ENCODE peak calls at places on chromosomes 11 and 22, in four cellular contexts. F is cardiac muscle cell, Q is tibial nerve, Y is AG10803. H is an unnamed sample.

GRCh38 chr22:49670610-49671330 is 156.9 kb downstream of the BRD1 start:
- DNase-seq in Y (no peak), Q (no peak), F (no peak), H (no peak)

GRCh38 chr11:128422576-128423370 is 164.6 kb downstream of the ETS1 start:
- DNase-seq in F (no peak), Y (no peak), Q (no peak), H (no peak)

GRCh38 chr22:24760708-24761306 is 13.7 kb downstream of the PIWIL3 start:
- DNase-seq in F (peak), Y (no peak), Q (no peak), H (no peak)

GRCh38 chr11:86438685-86439084 is 64.0 kb downstream of the CCDC81 start:
- DNase-seq in Q (no peak), Y (peak), F (peak), H (peak)

GRCh38 chr11:12787847-12788246 is 113.6 kb downstream of the TEAD1 start:
- DNase-seq in F (peak), Y (peak), Q (no peak), H (no peak)

GRCh38 chr11:111870522-111870886 is 877 bp downstream of the ALG9 start:
- DNase-seq in Y (no peak), Q (no peak), F (no peak), H (no peak)

GRCh38 chr11:116601734-116602636 is 170.8 kb downstream of the BUD13 start:
- DNase-seq in Q (no peak), Y (peak), F (peak), H (no peak)

GRCh38 chr11:6911946-6912345 is 8.9 kb upstream of the OR2D3 start:
- DNase-seq in Q (no peak), F (peak), Y (peak), H (no peak)

GRCh38 chr11:93484716-93485115 is 58.5 kb downstream of the SMCO4 start:
- DNase-seq in Y (peak), F (peak), Q (no peak), H (no peak)

GRCh38 chr11:118343981-118344521 is at the start of gene CD3G:
- DNase-seq in Q (no peak), Y (no peak), F (no peak), H (no peak)

GRCh38 chr22:17475318-17476212 is 87.7 kb upstream of the SLC25A18 start:
- DNase-seq in Q (no peak), F (no peak), Y (no peak), H (no peak)

GRCh38 chr11:71544525-71545214 is 3.5 kb upstream of the KRTAP5-9 start:
- DNase-seq in Q (no peak), Y (no peak), F (no peak), H (no peak)

GRCh38 chr11:119446434-119446833 is 23.5 kb upstream of the THY1 start:
- DNase-seq in Q (no peak), Y (no peak), F (no peak), H (no peak)

GRCh38 chr22:30044369-30044768 is 35.9 kb upstream of the HORMAD2 start:
- DNase-seq in Y (peak), Q (no peak), F (peak), H (peak)

GRCh38 chr11:40186401-40187091 is 1272.9 kb downstream of the LRRC4C start:
- DNase-seq in F (no peak), Y (no peak), Q (no peak), H (no peak)

GRCh38 chr22:49331878-49332277 is 495.8 kb downstream of the BRD1 start:
- DNase-seq in Q (no peak), F (no peak), Y (no peak), H (no peak)

GRCh38 chr11:22192289-22192641 is 620 bp upstream of the ANO5 start:
- DNase-seq in Y (no peak), Q (no peak), F (no peak), H (no peak)

GRCh38 chr11:2526808-2527381 is 82.1 kb downstream of the KCNQ1 start:
- DNase-seq in Q (peak), F (no peak), Y (no peak), H (no peak)

GRCh38 chr22:39170825-39171622 is 18.5 kb upstream of the CBX7 start:
- DNase-seq in Q (peak), Y (peak), F (peak), H (peak)

GRCh38 chr22:40855960-40856512 is 403 bp downstream of the ST13 start:
- DNase-seq in F (peak), Q (no peak), Y (peak), H (peak)

GRCh38 chr11:57597971-57598830 is 716 bp downstream of the SERPING1 start:
- DNase-seq in Q (peak), Y (peak), F (peak), H (peak)

GRCh38 chr22:26964642-26965041 is 307.3 kb downstream of the MIAT start:
- DNase-seq in Y (no peak), F (no peak), Q (no peak), H (no peak)

GRCh38 chr22:26967282-26967681 is 309.9 kb downstream of the MIAT start:
- DNase-seq in Q (no peak), F (no peak), Y (no peak), H (no peak)

GRCh38 chr22:26970809-26971394 is 313.5 kb downstream of the MIAT start:
- DNase-seq in Q (no peak), F (no peak), Y (no peak), H (no peak)

GRCh38 chr22:26972281-26972680 is 314.9 kb downstream of the MIAT start:
- DNase-seq in Y (peak), F (no peak), Q (no peak), H (no peak)

GRCh38 chr22:26968873-26969272 is 311.5 kb downstream of the MIAT start:
- DNase-seq in Y (peak), F (no peak), Q (no peak), H (no peak)
- H3K4me3 ChIP-seq in Y (no peak), F (no peak), Q (no peak), H (no peak)

DNA sequence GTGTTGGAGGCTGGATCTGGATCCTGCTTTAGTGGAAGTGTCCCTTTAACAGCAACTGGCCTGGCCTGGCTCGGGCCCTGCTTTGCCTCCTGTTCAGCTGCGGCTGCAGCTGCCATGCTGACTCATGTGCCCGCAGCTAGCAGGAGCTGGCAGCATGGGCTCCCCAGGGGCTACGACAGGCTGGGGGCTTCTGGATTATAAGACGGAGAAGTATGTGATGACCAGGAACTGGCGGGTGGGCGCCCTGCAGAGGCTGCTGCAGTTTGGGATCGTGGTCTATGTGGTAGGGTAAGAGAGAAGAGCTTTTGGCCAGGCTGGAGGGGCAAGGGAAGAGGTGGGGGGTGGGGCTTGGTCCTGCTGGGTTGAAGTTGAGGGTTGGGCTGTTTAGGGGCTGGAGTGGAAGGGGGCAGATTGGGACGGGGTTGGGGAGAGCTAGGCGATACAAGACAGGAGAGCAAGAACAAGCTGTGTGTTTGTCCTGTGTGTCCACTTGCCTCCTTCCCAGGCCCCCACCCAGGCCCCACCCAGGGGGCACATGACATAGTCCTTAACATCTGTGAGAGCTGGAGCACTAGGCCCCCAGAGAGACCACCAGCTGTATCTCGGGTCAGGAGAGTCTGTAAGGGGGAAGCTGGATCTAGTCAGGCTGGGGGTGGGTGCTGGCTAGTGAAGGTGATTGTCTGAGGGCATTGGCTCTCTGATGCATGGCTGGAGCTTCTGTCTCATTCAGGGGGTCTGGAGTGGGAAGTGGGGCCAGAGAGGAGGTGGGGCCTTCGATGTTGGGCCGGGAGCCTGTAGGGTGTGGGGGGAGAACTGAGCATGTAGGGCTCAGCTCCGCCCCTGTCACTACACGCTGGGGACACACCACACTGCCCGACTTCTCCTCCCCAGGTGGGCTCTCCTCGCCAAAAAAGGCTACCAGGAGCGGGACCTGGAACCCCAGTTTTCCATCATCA is at the start of gene P2RX6:
- DNase-seq in Q (no peak), Y (peak), F (no peak), H (peak)
- H3K4me3 ChIP-seq in Q (peak), Y (peak), F (peak), H (peak)

GRCh38 chr11:693415-693831 is 1.6 kb downstream of the DEAF1 start:
- DNase-seq in Y (peak), F (peak), Q (no peak), H (no peak)

GRCh38 chr11:693887-694562 is 997 bp downstream of the DEAF1 start:
- DNase-seq in F (no peak), Y (no peak), Q (no peak), H (no peak)

GRCh38 chr11:691710-692590 is 3.1 kb downstream of the DEAF1 start:
- DNase-seq in F (no peak), Q (no peak), Y (no peak), H (no peak)

GRCh38 chr11:694563-695331 is at the start of gene DEAF1:
- DNase-seq in F (peak), Q (peak), Y (peak), H (peak)

DNA sequence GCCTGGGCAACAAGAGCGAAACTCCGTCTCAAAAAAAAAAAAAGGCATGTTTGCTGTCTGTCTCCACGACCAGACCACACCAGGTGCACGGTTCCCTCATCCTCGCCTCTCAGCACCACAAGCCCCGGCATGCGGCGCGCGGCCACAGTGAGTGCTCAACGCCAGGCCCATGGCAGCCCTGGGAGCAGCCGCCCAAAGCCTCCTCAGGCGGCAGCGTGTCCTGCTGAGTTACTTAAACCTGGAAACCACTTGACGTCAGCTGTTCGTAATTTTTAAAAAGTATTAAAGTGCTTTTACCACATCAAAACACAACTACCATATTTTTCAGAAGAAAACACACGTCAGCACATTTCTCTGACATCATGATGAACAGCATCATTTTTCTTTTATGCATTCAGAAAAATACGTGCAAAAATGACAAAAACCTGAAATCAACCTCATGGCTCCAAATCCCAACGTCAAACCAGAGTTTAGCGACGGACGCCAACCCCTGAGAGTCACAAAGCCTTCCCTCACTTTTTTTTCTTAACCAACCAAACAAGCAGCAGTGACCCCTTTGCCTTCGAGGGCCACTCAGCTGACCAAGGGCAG is 2.1 kb downstream of the DEAF1 start:
- DNase-seq in Q (no peak), Y (no peak), F (no peak), H (no peak)
- H3K4me3 ChIP-seq in Q (no peak), Y (peak), F (no peak), H (no peak)

DNA sequence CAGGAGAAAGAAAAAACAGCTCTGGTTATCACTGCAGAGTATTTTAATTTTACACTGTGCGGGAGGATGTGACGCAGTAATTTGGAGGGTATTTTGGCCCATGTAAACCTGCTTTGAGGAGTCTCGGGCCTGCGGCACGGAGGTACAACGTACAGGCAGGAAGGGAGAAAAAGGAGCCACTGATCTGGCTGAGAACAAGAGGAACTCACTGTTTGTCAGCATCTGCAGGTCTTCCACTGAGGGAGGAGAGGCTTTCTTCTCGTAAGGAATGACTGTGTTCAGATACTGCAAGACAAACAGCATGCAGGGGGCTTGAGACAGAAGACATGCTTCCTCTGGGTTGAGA is 44.0 kb downstream of the FEZ1 start:
- DNase-seq in F (no peak), Q (no peak), Y (no peak), H (no peak)
- H3K4me3 ChIP-seq in F (no peak), Q (no peak), Y (no peak), H (no peak)

DNA sequence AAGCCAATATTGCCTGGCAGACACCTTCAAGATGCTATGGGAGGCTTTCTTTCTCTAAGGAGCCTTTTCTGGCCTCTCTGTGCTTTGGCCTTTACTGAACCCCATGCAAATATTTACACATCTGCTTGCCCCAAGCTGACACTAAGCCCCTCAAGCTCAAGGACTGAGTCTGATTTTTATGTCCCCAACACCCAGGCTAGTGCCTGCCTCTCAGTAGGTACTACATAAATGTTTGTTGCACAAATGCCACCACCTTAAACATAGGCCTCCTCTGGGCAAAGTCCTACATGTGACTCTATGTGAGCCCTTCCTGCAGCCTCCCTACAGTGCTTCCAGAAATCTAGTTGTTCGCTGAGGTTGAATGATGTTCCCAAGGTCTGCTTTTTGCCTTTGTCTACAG is 187.6 kb downstream of the DBX1 start:
- DNase-seq in Q (no peak), Y (no peak), F (no peak), H (no peak)
- H3K4me3 ChIP-seq in Q (no peak), Y (no peak), F (no peak), H (no peak)